ENCODE peak calls at places on chromosomes 3 and 15, in ten cellular contexts. Q, J, T, R, N, Z, F, K, S and P are unnamed samples.
A peak's percentile ranks its signal among the peaks of the same experiment; 100 is the strongest.

GRCh38 chr3:57068437-57069089 is 8.1 kb downstream of the SPATA12 start:
- DNase-seq in N (peak; percentile 32), S (no peak), Q (no peak), Z (peak; percentile 77), T (no peak), K (peak; percentile 83), R (no peak), J (peak; percentile 99), F (peak; percentile 55), P (peak; percentile 78)

GRCh38 chr3:100155590-100155989 is 41.3 kb upstream of the FILIP1L start:
- DNase-seq in J (no peak), R (no peak), S (no peak), N (no peak), Q (no peak), Z (no peak), F (no peak), K (no peak), T (no peak), P (no peak)

GRCh38 chr3:39469258-39469657 is 1.8 kb downstream of the MOBP start:
- DNase-seq in F (no peak), N (no peak), T (no peak), R (no peak), Q (no peak), S (no peak), Z (no peak), J (no peak), K (no peak), P (no peak)

GRCh38 chr15:78873796-78874761 is 1.4 kb downstream of the MORF4L1 start:
- DNase-seq in K (no peak), J (no peak), Q (peak; percentile 49), Z (peak; percentile 42), T (peak; percentile 26), S (no peak), R (peak; percentile 44), F (peak; percentile 36), N (no peak), P (no peak)

GRCh38 chr3:140167600-140168281 is 232.8 kb downstream of the CLSTN2 start:
- DNase-seq in T (no peak), R (no peak), K (no peak), Z (no peak), Q (no peak), S (no peak), N (no peak), J (peak; percentile 4), F (no peak), P (no peak)

GRCh38 chr3:134388748-134389485 is 14.7 kb upstream of the AMOTL2 start:
- DNase-seq in S (no peak), T (no peak), Z (no peak), J (no peak), R (no peak), N (no peak), K (no peak), Q (no peak), F (no peak), P (no peak)

GRCh38 chr3:65318231-65318630 is 630.4 kb upstream of the ADAMTS9 start:
- DNase-seq in K (no peak), Q (no peak), T (no peak), S (no peak), N (no peak), R (no peak), Z (no peak), F (no peak), J (no peak), P (no peak)

GRCh38 chr15:39498642-39499041 is 82.2 kb upstream of the THBS1 start:
- DNase-seq in K (peak; percentile 64), S (no peak), R (no peak), J (peak; percentile 57), N (no peak), F (no peak), Q (no peak), T (no peak), Z (no peak), P (no peak)

GRCh38 chr3:3127432-3128010 is 781 bp downstream of the TRNT1 start:
- DNase-seq in Q (peak; percentile 25), T (peak; percentile 23), N (no peak), F (peak; percentile 22), J (peak; percentile 11), K (peak; percentile 13), R (no peak), Z (no peak), S (no peak), P (no peak)

GRCh38 chr15:101451192-101451799 is 38.2 kb downstream of the PCSK6 start:
- DNase-seq in Q (no peak), K (peak; percentile 95), Z (peak; percentile 54), F (no peak), T (peak; percentile 13), J (peak; percentile 80), R (peak; percentile 74), N (peak; percentile 70), S (no peak), P (no peak)

GRCh38 chr3:78804251-78805037 is 963.4 kb downstream of the ROBO1 start:
- DNase-seq in N (peak; percentile 11), F (no peak), J (peak; percentile 85), R (no peak), T (no peak), Q (no peak), Z (no peak), S (no peak), K (peak; percentile 92), P (peak; percentile 83)
- H3K4me3 ChIP-seq in N (no peak overlapping the region), F (no peak overlapping the region), J (no peak overlapping the region), R (no peak overlapping the region), T (no peak overlapping the region), Q (no peak overlapping the region), Z (no peak overlapping the region), S (no peak overlapping the region), K (no peak overlapping the region), P (no peak overlapping the region)

GRCh38 chr3:29099296-29099695 is 181.6 kb upstream of the RBMS3 start:
- DNase-seq in R (no peak), K (peak; percentile 62), Z (no peak), J (peak; percentile 49), T (no peak), Q (no peak), F (no peak), N (no peak), S (no peak), P (no peak)
- H3K4me3 ChIP-seq in R (no peak overlapping the region), K (no peak overlapping the region), Z (no peak overlapping the region), J (no peak overlapping the region), T (no peak overlapping the region), Q (no peak overlapping the region), F (no peak overlapping the region), N (no peak overlapping the region), S (no peak overlapping the region), P (no peak overlapping the region)

DNA sequence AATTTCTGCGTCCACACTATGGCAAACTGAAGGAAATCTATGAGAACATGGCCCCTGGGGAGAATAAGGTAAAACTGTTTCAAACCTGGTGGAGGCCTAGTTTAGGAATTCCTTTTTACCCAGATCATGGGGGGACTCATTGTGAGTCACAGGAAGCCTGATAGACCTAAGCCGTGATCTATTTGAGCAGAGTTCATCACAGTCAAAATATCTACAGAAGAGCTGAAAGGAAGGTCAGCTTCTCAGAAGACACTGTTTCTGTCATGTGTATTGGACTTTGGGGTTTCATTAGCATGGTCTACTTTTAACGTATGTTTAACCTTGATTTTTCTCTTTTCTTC is 1.3 kb downstream of the PSMD2 start:
- DNase-seq in S (no peak), N (no peak), T (no peak), Z (no peak), Q (no peak), R (no peak), F (no peak), J (no peak), K (no peak), P (no peak)
- H3K4me3 ChIP-seq in S (peak overlapping the region; percentile 99), N (peak overlapping the region; percentile 95), T (peak overlapping the region; percentile 77), Z (peak overlapping the region; percentile 75), Q (peak overlapping the region; percentile 85), R (no peak overlapping the region), F (no peak overlapping the region), J (peak overlapping the region; percentile 95), K (peak overlapping the region; percentile 72), P (peak overlapping the region; percentile 97)

DNA sequence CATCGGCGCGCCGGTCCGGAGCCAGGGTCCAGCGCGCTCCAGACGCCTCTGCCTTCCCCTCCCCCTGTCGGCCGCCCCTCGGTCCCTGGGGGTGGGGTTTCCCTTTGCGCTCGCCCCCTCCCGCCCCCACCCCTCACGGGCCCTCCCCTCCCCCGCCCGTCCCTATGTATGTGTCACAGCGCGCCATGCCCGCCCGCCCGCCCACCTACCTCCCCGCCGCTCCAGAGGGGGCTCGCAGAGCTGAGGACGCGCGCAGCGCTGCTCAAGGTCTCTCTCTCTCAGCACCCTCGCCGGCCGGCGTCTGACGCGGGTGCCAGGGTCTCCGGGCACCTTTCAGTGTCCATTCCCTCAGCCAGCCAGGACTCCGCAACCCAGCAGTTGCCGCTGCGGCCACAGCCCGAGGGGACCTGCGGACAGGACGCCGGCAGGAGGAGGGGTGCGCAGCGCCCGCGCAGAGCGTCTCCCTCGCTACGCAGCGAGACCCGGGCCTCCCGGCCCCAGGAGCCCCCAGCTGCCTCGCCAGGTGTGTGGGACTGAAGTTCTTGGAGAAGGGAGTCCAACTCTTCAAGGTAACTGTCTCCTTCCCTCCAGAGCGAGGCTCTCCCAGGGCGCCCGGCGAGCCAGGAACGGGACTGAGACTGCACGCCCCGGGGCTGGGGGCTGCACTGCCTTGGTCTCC is at the start of gene ACAN:
- DNase-seq in J (no peak), Z (no peak), T (no peak), R (no peak), S (no peak), Q (no peak), K (no peak), F (no peak), N (no peak), P (no peak)
- H3K4me3 ChIP-seq in J (no peak within 1 kb of the TSS), Z (peak within 1 kb of the TSS; percentile 68), T (no peak within 1 kb of the TSS), R (no peak within 1 kb of the TSS), S (no peak within 1 kb of the TSS), Q (no peak within 1 kb of the TSS), K (peak within 1 kb of the TSS; percentile 56), F (no peak within 1 kb of the TSS), N (peak within 1 kb of the TSS; percentile 33), P (peak within 1 kb of the TSS; percentile 16)

GRCh38 chr3:37847689-37848088 is 14.0 kb upstream of the CTDSPL start:
- DNase-seq in S (no peak), R (no peak), N (no peak), Z (no peak), J (no peak), T (no peak), Q (no peak), F (no peak), K (no peak), P (no peak)
- H3K4me3 ChIP-seq in S (no peak overlapping the region), R (no peak overlapping the region), N (no peak overlapping the region), Z (no peak overlapping the region), J (no peak overlapping the region), T (no peak overlapping the region), Q (no peak overlapping the region), F (no peak overlapping the region), K (no peak overlapping the region), P (no peak overlapping the region)